ENCODE peak calls at places on chromosome 4, in four cellular contexts. V is ecto neural progenitor cell, C is heart right ventricle, G is fibroblast of pulmonary artery. I is an unnamed sample.

GRCh38 chr4:128635939-128636551 is 173.5 kb upstream of the JADE1 start:
- DNase-seq in V (no peak), C (no peak), G (peak; percentile 6), I (no peak)

GRCh38 chr4:85837334-85837733 is 362.4 kb downstream of the ARHGAP24 start:
- DNase-seq in V (no peak), C (no peak), G (peak; percentile 35), I (no peak)

GRCh38 chr4:120718979-120719566 is 203.5 kb downstream of the PRDM5 start:
- DNase-seq in V (no peak), C (no peak), G (peak; percentile 67), I (no peak)

GRCh38 chr4:154643493-154643892 is 31.0 kb upstream of the FGG start:
- DNase-seq in C (no peak), V (no peak), G (peak; percentile 6), I (no peak)

GRCh38 chr4:93771640-93772411 is 56.7 kb upstream of the ATOH1 start:
- DNase-seq in V (no peak), G (no peak), C (no peak), I (peak; percentile 7)

GRCh38 chr4:73221734-73222133 is 36.9 kb downstream of the ANKRD17 start:
- DNase-seq in V (no peak), C (no peak), G (no peak), I (no peak)

GRCh38 chr4:150070464-150071170 is 7.6 kb upstream of the DCLK2 start:
- DNase-seq in V (no peak), C (no peak), G (peak; percentile 19), I (no peak)

GRCh38 chr4:38131371-38132139 is 171.4 kb downstream of the PTTG2 start:
- DNase-seq in C (no peak), V (peak; percentile 68), G (peak; percentile 52), I (no peak)

GRCh38 chr4:113849771-113850170 is 88.2 kb upstream of the CAMK2D start:
- DNase-seq in V (no peak), G (peak; percentile 69), C (peak; percentile 14), I (no peak)

GRCh38 chr4:158912390-158913175 is 143.8 kb downstream of the FNIP2 start:
- DNase-seq in C (no peak), G (no peak), V (no peak), I (no peak)

GRCh38 chr4:87461281-87461700 is 38.9 kb downstream of the NUDT9 start:
- DNase-seq in G (peak; percentile 22), V (no peak), C (no peak), I (no peak)

GRCh38 chr4:68712207-68712606 is 41.8 kb upstream of the UGT2B15 start:
- DNase-seq in V (no peak), C (no peak), G (no peak), I (no peak)

GRCh38 chr4:94507708-94508107 is 56.0 kb downstream of the PDLIM5 start:
- DNase-seq in V (no peak), G (peak; percentile 96), C (no peak), I (peak; percentile 71)

GRCh38 chr4:156778606-156779005 is 193.0 kb downstream of the PDGFC start:
- DNase-seq in C (no peak), G (peak; percentile 89), V (no peak), I (peak; percentile 39)

GRCh38 chr4:78032446-78032845 is 24.7 kb upstream of the FRAS1 start:
- DNase-seq in C (no peak), G (no peak), V (no peak), I (no peak)

GRCh38 chr4:133865606-133866327 is 335.8 kb downstream of the PABPC4L start:
- DNase-seq in G (peak; percentile 94), C (no peak), V (no peak), I (peak; percentile 67)

GRCh38 chr4:51895158-51895557 is 52.2 kb downstream of the DCUN1D4 start:
- DNase-seq in V (no peak), C (no peak), G (no peak), I (no peak)

GRCh38 chr4:101102114-101102752 is 245.1 kb downstream of the PPP3CA start:
- DNase-seq in G (peak; percentile 90), V (no peak), C (peak; percentile 46), I (peak; percentile 7)

GRCh38 chr4:15314974-15315373 is 112.9 kb upstream of the C1QTNF7 start:
- DNase-seq in G (no peak), C (no peak), V (no peak), I (no peak)

GRCh38 chr4:117400039-117400835 is 314.9 kb upstream of the TRAM1L1 start:
- DNase-seq in G (peak; percentile 49), C (no peak), V (no peak), I (peak; percentile 66)

GRCh38 chr4:85081196-85081595 is 114.7 kb upstream of the WDFY3 start:
- DNase-seq in G (no peak), C (no peak), V (no peak), I (no peak)

I was measured in Caki2.